ENCODE peak calls at places on chromosome 1, in six cellular contexts. L is naive thymus-derived CD4-positive, alpha-beta T cell; R is K562; B is RWPE2; Q is body of pancreas; Z is lung. H is an unnamed sample.
A peak's percentile ranks its signal among the peaks of the same experiment; 100 is the strongest.

GRCh38 chr1:93148001-93148400 is 32.2 kb downstream of the TMED5 start:
- DNase-seq in B (no peak), Q (no peak), R (no peak), L (no peak), Z (no peak), H (peak; percentile 30)

GRCh38 chr1:24895511-24895910 is 34.6 kb downstream of the RUNX3 start:
- DNase-seq in B (peak; percentile 2), Q (no peak), L (no peak), Z (no peak), R (no peak), H (no peak)

GRCh38 chr1:88210088-88210825 is 473.8 kb upstream of the PKN2 start:
- DNase-seq in B (no peak), R (no peak), Z (no peak), L (no peak), Q (no peak), H (no peak)

GRCh38 chr1:244092293-244093264 is 41.5 kb downstream of the ZBTB18 start:
- DNase-seq in L (no peak), Z (no peak), Q (peak; percentile 13), B (no peak), R (no peak), H (peak; percentile 43)

GRCh38 chr1:93614550-93615200 is 67.0 kb downstream of the BCAR3 start:
- DNase-seq in L (no peak), R (no peak), B (no peak), Q (no peak), Z (no peak), H (no peak)

GRCh38 chr1:172145656-172146055 is 274.8 kb upstream of the C1orf105 start:
- DNase-seq in R (no peak), L (no peak), B (no peak), Q (no peak), Z (no peak), H (no peak)

GRCh38 chr1:3494321-3495308 is 40.1 kb downstream of the ARHGEF16 start:
- DNase-seq in L (no peak), R (no peak), Z (no peak), Q (no peak), B (no peak), H (no peak)

GRCh38 chr1:150567717-150568561 is 11.5 kb downstream of the MCL1 start:
- DNase-seq in L (peak; percentile 57), Z (peak; percentile 93), R (peak; percentile 48), B (peak; percentile 96), Q (peak; percentile 98), H (peak; percentile 98)

GRCh38 chr1:175792126-175792525 is 48.7 kb upstream of the TNR start:
- DNase-seq in R (no peak), Z (no peak), Q (no peak), L (no peak), B (no peak), H (no peak)

GRCh38 chr1:84298688-84299535 is 2.6 kb upstream of the SAMD13 start:
- DNase-seq in Q (peak; percentile 41), B (peak; percentile 52), Z (peak; percentile 31), R (peak; percentile 53), L (no peak), H (peak; percentile 30)

GRCh38 chr1:202659541-202659940 is 50.7 kb downstream of the SYT2 start:
- DNase-seq in R (no peak), B (no peak), Z (no peak), Q (no peak), L (no peak), H (no peak)

GRCh38 chr1:119725626-119726025 is 13.9 kb downstream of the PHGDH start:
- DNase-seq in Q (no peak), R (no peak), Z (no peak), L (no peak), B (no peak), H (no peak)

GRCh38 chr1:164651378-164651951 is 92.5 kb downstream of the PBX1 start:
- DNase-seq in B (no peak), Z (no peak), L (no peak), Q (peak; percentile 62), R (no peak), H (no peak)

GRCh38 chr1:57018119-57018518 is 52.3 kb upstream of the C8B start:
- DNase-seq in R (no peak), Q (no peak), L (no peak), B (no peak), Z (no peak), H (no peak)

GRCh38 chr1:103461171-103462105 is 64.1 kb upstream of the RNPC3 start:
- DNase-seq in B (no peak), L (no peak), Q (no peak), R (peak; percentile 8), Z (no peak), H (peak; percentile 18)

GRCh38 chr1:66244429-66244828 is 289.5 kb upstream of the SGIP1 start:
- DNase-seq in L (no peak), B (no peak), R (no peak), Q (no peak), Z (no peak), H (no peak)

GRCh38 chr1:156247460-156248322 is at the start of gene PAQR6:
- DNase-seq in B (no peak), Z (no peak), R (no peak), L (no peak), Q (peak; percentile 34), H (no peak)

GRCh38 chr1:224722838-224723237 is 106.7 kb downstream of the CNIH3 start:
- DNase-seq in L (no peak), B (no peak), Q (no peak), Z (no peak), R (no peak), H (no peak)

GRCh38 chr1:64320470-64320869 is 117.0 kb downstream of the UBE2U start:
- DNase-seq in Z (no peak), Q (peak; percentile 7), B (no peak), R (no peak), L (no peak), H (no peak)

GRCh38 chr1:10795305-10796021 is 983 bp downstream of the CASZ1 start:
- DNase-seq in Z (no peak), R (no peak), B (no peak), Q (no peak), L (no peak), H (peak; percentile 61)

GRCh38 chr1:200493344-200493743 is 83.5 kb upstream of the ZNF281 start:
- DNase-seq in L (no peak), B (no peak), Z (no peak), Q (no peak), R (no peak), H (no peak)

GRCh38 chr1:94326329-94326728 is 88.9 kb upstream of the ARHGAP29 start:
- DNase-seq in Q (no peak), R (no peak), B (no peak), Z (no peak), L (no peak), H (peak; percentile 20)

GRCh38 chr1:110765640-110766335 is 91.0 kb upstream of the KCNA3 start:
- DNase-seq in B (no peak), R (peak; percentile 58), L (peak; percentile 44), Q (peak; percentile 58), Z (no peak), H (peak; percentile 54)

GRCh38 chr1:19154876-19155275 is 55.2 kb downstream of the UBR4 start:
- DNase-seq in Q (peak; percentile 19), Z (no peak), B (no peak), L (no peak), R (no peak), H (no peak)
- H3K36me3 ChIP-seq in Q (peaks cover 80% of the 10 kb centered on the region), Z (peaks cover 78% of the 10 kb centered on the region), B (peaks cover 100% of the 10 kb centered on the region), L (peaks cover 99% of the 10 kb centered on the region), R (peaks cover 100% of the 10 kb centered on the region), H (peaks cover 99% of the 10 kb centered on the region)

DNA sequence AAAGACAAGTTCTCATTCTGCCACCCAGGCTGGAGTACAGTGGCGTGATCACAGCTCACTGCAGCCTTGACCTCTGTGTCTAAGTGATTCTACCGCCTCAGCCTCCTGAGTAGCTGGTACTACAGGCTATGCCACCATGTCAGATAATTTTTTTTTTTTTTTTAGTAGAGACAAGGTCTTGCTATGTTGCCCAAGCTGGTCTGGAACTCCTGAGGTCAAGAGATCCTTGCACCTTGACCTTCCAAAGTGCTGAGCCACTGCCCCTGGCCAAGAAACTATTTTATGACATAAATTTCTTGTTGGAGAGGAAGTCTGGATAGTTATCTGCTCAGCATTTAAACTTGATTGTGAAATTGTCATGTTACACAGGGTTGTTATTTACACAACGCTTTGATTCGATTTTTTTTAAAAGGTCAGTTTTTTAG is 2.1 kb downstream of the SCCPDH start:
- DNase-seq in Q (peak; percentile 7), B (no peak), Z (no peak), L (no peak), R (no peak), H (no peak)
- H3K4me3 ChIP-seq in Q (no peak overlapping the region), B (no peak overlapping the region), Z (no peak overlapping the region), L (no peak overlapping the region), R (no peak overlapping the region), H (no peak overlapping the region)

DNA sequence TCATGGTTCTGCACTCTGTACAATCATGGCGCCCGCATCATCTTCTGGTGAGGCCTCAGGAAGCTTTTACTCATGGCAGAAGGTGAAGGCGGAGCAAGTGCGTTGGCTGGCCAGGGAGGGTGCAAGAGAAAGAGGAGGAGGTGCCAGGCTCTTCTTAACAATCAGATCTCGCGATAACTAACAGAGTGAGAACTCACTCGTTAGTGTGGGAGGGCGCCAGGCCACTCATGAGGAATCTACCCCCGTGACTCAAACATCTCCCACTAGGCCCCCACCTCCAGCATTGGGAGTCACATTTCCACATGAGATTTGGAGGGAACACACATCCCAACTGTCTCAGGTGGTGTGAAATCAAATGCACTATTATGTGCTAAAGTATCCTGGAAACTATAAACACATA is 220.2 kb upstream of the CSF3R start:
- DNase-seq in Z (no peak), B (no peak), Q (no peak), R (no peak), L (no peak), H (no peak)
- H3K27ac ChIP-seq in Z (no peak overlapping the region), B (no peak overlapping the region), Q (no peak overlapping the region), R (no peak overlapping the region), L (no peak overlapping the region), H (no peak overlapping the region)

GRCh38 chr1:32232558-32233304 is 10.5 kb downstream of the EIF3I start:
- DNase-seq in R (no peak), Q (no peak), Z (no peak), B (no peak), L (no peak), H (no peak)
- H3K36me3 ChIP-seq in R (peaks cover 48% of the 10 kb centered on the region), Q (peaks cover 21% of the 10 kb centered on the region), Z (peaks cover 16% of the 10 kb centered on the region), B (peaks cover 44% of the 10 kb centered on the region), L (peaks cover 44% of the 10 kb centered on the region), H (peaks cover 37% of the 10 kb centered on the region)

DNA sequence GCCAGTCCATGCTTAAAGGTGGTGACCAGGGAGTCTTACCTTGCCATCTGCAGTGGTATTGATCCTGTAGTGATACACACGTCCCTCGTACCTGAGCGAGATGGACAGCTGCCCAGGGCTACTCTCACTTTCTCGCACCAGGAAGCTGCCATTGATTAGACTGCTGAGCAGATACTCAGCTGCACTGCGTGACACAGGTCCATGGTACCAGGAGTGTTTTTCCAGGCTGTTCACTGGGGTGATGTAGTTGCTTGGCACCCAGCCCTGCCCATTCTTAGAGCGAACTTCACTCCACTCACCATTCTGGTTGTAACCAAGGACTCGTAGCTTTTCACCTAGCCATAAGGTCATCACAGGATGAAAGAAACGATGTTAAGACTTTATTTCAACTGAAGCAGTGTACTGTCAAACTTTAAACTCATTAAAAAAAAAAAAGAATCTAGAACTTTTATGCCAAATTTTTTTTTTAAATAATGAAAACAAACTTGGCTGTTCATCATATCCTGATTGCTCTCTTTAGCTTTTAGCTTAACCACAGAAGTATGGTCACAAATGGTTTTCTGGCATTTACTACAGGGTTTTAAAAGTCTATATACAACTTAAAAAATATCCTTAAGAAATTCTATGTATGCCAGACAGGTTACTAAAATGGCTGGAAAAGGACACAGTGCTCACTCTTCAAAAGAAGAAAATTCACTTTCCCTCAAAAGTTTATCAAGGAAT is 44.6 kb downstream of the TOR3A start:
- DNase-seq in Z (no peak), R (no peak), B (no peak), Q (peak; percentile 45), L (no peak), H (no peak)
- H3K4me3 ChIP-seq in Z (no peak overlapping the region), R (no peak overlapping the region), B (no peak overlapping the region), Q (no peak overlapping the region), L (no peak overlapping the region), H (no peak overlapping the region)

GRCh38 chr1:9247894-9248293 is 13.3 kb downstream of the H6PD start:
- DNase-seq in Q (no peak), B (no peak), R (no peak), Z (no peak), L (no peak), H (no peak)
- H3K27ac ChIP-seq in Q (no peak overlapping the region), B (no peak overlapping the region), R (no peak overlapping the region), Z (no peak overlapping the region), L (no peak overlapping the region), H (no peak overlapping the region)